ENCODE peak calls at places on chromosome 19, in five cellular contexts. One of them, this sample, is unnamed.

GRCh38 chr19:11587302-11587972 is 9.8 kb upstream of the ZNF627 start:
- DNase-seq in IMR-90: peak
- DNase-seq in Peyer's patch: peak
- DNase-seq in HepG2: peak
- DNase-seq in tibial nerve: peak
- DNase-seq in this sample: peak

GRCh38 chr19:30666301-30666803 is 294.2 kb downstream of the ZNF536 start:
- DNase-seq in tibial nerve: peak
- DNase-seq in IMR-90: peak
- DNase-seq in HepG2: peak
- DNase-seq in Peyer's patch: no peak
- DNase-seq in this sample: no peak

GRCh38 chr19:48873476-48874308 is 1.5 kb downstream of the PPP1R15A start:
- DNase-seq in IMR-90: no peak
- DNase-seq in tibial nerve: peak
- DNase-seq in Peyer's patch: no peak
- DNase-seq in HepG2: no peak
- DNase-seq in this sample: no peak

GRCh38 chr19:48795855-48796142 is 15.0 kb downstream of the BCAT2 start:
- DNase-seq in Peyer's patch: no peak
- DNase-seq in HepG2: no peak
- DNase-seq in IMR-90: no peak
- DNase-seq in tibial nerve: no peak
- DNase-seq in this sample: no peak

GRCh38 chr19:4016486-4016885 is 8.9 kb downstream of the PIAS4 start:
- DNase-seq in IMR-90: no peak
- DNase-seq in Peyer's patch: no peak
- DNase-seq in tibial nerve: peak
- DNase-seq in HepG2: no peak
- DNase-seq in this sample: no peak

GRCh38 chr19:54164369-54165068 is 5.0 kb upstream of the LENG1 start:
- DNase-seq in HepG2: no peak
- DNase-seq in IMR-90: peak
- DNase-seq in Peyer's patch: peak
- DNase-seq in tibial nerve: peak
- DNase-seq in this sample: no peak

GRCh38 chr19:1952635-1953034 is 11.7 kb downstream of the CSNK1G2 start:
- DNase-seq in tibial nerve: no peak
- DNase-seq in Peyer's patch: no peak
- DNase-seq in IMR-90: no peak
- DNase-seq in HepG2: no peak
- DNase-seq in this sample: no peak

GRCh38 chr19:1904385-1905070 is 671 bp upstream of the ADAT3 start:
- DNase-seq in Peyer's patch: peak
- DNase-seq in tibial nerve: no peak
- DNase-seq in IMR-90: no peak
- DNase-seq in HepG2: no peak
- DNase-seq in this sample: peak

GRCh38 chr19:13459351-13459750 is 46.9 kb downstream of the CACNA1A start:
- DNase-seq in tibial nerve: no peak
- DNase-seq in Peyer's patch: no peak
- DNase-seq in IMR-90: no peak
- DNase-seq in HepG2: no peak
- DNase-seq in this sample: no peak

GRCh38 chr19:46466536-46467199 is 4.7 kb downstream of the PNMA8A start:
- DNase-seq in Peyer's patch: no peak
- DNase-seq in IMR-90: peak
- DNase-seq in HepG2: no peak
- DNase-seq in tibial nerve: no peak
- DNase-seq in this sample: no peak

GRCh38 chr19:7618366-7618765 is 11.0 kb downstream of the XAB2 start:
- DNase-seq in tibial nerve: no peak
- DNase-seq in IMR-90: no peak
- DNase-seq in HepG2: peak
- DNase-seq in Peyer's patch: no peak
- DNase-seq in this sample: no peak

GRCh38 chr19:46756544-46756888 is 10.3 kb upstream of the STRN4 start:
- DNase-seq in HepG2: no peak
- DNase-seq in tibial nerve: no peak
- DNase-seq in Peyer's patch: no peak
- DNase-seq in IMR-90: no peak
- DNase-seq in this sample: no peak

GRCh38 chr19:33285441-33285927 is 16.9 kb downstream of the CEBPA start:
- DNase-seq in IMR-90: no peak
- DNase-seq in Peyer's patch: no peak
- DNase-seq in tibial nerve: no peak
- DNase-seq in HepG2: peak
- DNase-seq in this sample: no peak

GRCh38 chr19:29320611-29321010 is 107.7 kb upstream of the UQCRFS1 start:
- DNase-seq in Peyer's patch: no peak
- DNase-seq in HepG2: no peak
- DNase-seq in tibial nerve: no peak
- DNase-seq in IMR-90: no peak
- DNase-seq in this sample: no peak

GRCh38 chr19:19361075-19361594 is 40.5 kb downstream of the MAU2 start:
- DNase-seq in tibial nerve: peak
- DNase-seq in IMR-90: peak
- DNase-seq in Peyer's patch: peak
- DNase-seq in HepG2: peak
- DNase-seq in this sample: no peak

GRCh38 chr19:19371056-19371455 is 34.4 kb upstream of the GATAD2A start:
- DNase-seq in Peyer's patch: no peak
- DNase-seq in IMR-90: no peak
- DNase-seq in tibial nerve: no peak
- DNase-seq in HepG2: no peak
- DNase-seq in this sample: no peak

GRCh38 chr19:19368087-19368486 is 37.4 kb upstream of the GATAD2A start:
- DNase-seq in tibial nerve: no peak
- DNase-seq in Peyer's patch: no peak
- DNase-seq in IMR-90: no peak
- DNase-seq in HepG2: no peak
- DNase-seq in this sample: no peak

GRCh38 chr19:19362075-19362474 is 41.4 kb downstream of the MAU2 start:
- DNase-seq in tibial nerve: no peak
- DNase-seq in Peyer's patch: no peak
- DNase-seq in HepG2: no peak
- DNase-seq in IMR-90: no peak
- DNase-seq in this sample: no peak

GRCh38 chr19:19366691-19367396 is 38.6 kb upstream of the GATAD2A start:
- DNase-seq in IMR-90: peak
- DNase-seq in Peyer's patch: peak
- DNase-seq in HepG2: peak
- DNase-seq in tibial nerve: peak
- DNase-seq in this sample: peak
- TF ChIP-seq POLR2A in IMR-90: no peak
- TF ChIP-seq POLR2A in Peyer's patch: no peak
- TF ChIP-seq POLR2A in HepG2: peak
- TF ChIP-seq POLR2A in tibial nerve: no peak
- TF ChIP-seq POLR2A in this sample: no peak

DNA sequence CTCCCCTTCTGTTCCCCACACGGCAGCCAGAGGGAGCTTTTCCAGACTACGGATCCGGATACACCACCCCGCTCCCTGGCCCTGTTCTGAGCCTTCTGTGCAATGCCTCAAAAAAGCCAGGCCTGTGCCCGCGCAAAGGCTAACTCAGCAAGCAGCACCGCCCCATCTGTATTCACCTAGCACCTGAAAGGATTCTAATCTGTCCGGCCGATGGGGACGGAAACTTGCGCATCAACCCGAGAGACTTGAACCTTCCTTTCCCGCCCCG is 589 bp downstream of the ZBTB45 start:
- DNase-seq in Peyer's patch: peak
- DNase-seq in IMR-90: peak
- DNase-seq in tibial nerve: peak
- DNase-seq in HepG2: peak
- DNase-seq in this sample: no peak
- TF ChIP-seq POLR2A in Peyer's patch: no peak
- TF ChIP-seq POLR2A in IMR-90: no peak
- TF ChIP-seq POLR2A in tibial nerve: no peak
- TF ChIP-seq POLR2A in HepG2: peak
- TF ChIP-seq POLR2A in this sample: no peak

GRCh38 chr19:44770550-44771257 is 7.0 kb upstream of the CBLC start:
- DNase-seq in HepG2: peak
- DNase-seq in tibial nerve: peak
- DNase-seq in Peyer's patch: peak
- DNase-seq in IMR-90: peak
- DNase-seq in this sample: peak

GRCh38 chr19:44774614-44775013 is 3.1 kb upstream of the CBLC start:
- DNase-seq in IMR-90: no peak
- DNase-seq in Peyer's patch: no peak
- DNase-seq in tibial nerve: no peak
- DNase-seq in HepG2: no peak
- DNase-seq in this sample: no peak

GRCh38 chr19:44775676-44776240 is 1.9 kb upstream of the CBLC start:
- DNase-seq in HepG2: no peak
- DNase-seq in IMR-90: no peak
- DNase-seq in tibial nerve: no peak
- DNase-seq in Peyer's patch: no peak
- DNase-seq in this sample: no peak

GRCh38 chr19:44776402-44777096 is 1.1 kb upstream of the CBLC start:
- DNase-seq in HepG2: no peak
- DNase-seq in tibial nerve: no peak
- DNase-seq in IMR-90: no peak
- DNase-seq in Peyer's patch: no peak
- DNase-seq in this sample: no peak

DNA sequence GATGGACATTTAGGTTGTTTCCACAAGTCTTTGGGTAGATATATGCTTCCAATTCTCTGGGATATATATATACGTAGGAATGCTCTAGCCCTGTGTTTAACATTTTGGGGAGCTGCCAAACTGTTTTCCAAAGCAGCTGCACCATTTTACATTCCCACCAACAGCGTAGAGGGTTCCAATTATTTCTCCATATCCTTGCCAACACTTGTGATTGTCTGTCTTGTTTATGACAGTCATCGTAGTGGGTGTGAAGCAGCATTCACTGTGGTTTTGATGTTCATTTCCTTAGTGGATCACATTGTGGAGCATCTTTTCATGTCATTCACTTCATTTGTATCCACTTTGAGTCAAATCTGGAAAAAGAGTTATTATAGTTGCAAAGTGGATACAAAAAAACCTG is 4.7 kb upstream of the CBLC start:
- DNase-seq in tibial nerve: no peak
- DNase-seq in Peyer's patch: no peak
- DNase-seq in HepG2: no peak
- DNase-seq in IMR-90: peak
- DNase-seq in this sample: no peak
- TF ChIP-seq POLR2A in tibial nerve: no peak
- TF ChIP-seq POLR2A in Peyer's patch: no peak
- TF ChIP-seq POLR2A in HepG2: no peak
- TF ChIP-seq POLR2A in IMR-90: no peak
- TF ChIP-seq POLR2A in this sample: no peak

DNA sequence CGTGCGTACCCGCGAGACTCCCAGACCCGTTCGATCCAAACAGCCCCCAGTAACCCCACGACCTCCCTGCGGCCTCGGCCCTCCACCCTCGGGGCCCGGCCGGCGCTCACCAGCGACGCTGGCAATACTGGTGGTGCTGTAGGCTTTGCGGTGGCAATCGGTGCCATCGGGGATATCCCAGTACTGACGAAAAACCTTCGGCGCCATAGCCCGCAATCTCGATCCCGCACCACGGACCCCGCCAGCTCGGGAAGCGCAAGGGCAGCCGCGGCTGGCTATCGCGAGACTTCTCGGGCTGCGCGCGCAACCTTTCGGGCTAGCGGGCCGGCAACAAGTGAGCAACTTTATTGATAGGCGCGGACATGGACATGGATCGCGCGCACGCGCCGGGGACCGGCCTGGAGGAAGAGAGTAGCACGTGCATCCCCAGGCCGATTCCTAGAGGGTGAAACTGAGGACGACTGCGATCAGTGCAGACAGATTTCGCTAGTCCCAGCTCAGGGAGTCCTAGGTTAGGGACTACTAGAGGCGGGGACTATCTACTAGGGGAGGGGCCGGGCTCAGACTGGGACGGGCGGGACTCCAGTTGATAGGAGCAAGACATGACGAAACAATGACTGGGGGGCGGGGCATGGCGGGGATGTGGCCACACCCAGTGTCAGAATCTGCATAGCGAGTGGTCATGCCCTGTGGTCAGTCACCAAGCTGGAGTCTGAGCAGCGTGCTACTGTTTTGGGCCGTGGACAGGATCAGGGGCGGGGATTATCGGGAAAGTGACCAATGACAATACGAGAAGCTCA is at the start of gene NDUFA11:
- DNase-seq in tibial nerve: peak
- DNase-seq in Peyer's patch: peak
- DNase-seq in IMR-90: peak
- DNase-seq in HepG2: peak
- DNase-seq in this sample: peak
- TF ChIP-seq POLR2A in tibial nerve: peak
- TF ChIP-seq POLR2A in Peyer's patch: peak
- TF ChIP-seq POLR2A in IMR-90: peak
- TF ChIP-seq POLR2A in HepG2: peak
- TF ChIP-seq POLR2A in this sample: peak

DNA sequence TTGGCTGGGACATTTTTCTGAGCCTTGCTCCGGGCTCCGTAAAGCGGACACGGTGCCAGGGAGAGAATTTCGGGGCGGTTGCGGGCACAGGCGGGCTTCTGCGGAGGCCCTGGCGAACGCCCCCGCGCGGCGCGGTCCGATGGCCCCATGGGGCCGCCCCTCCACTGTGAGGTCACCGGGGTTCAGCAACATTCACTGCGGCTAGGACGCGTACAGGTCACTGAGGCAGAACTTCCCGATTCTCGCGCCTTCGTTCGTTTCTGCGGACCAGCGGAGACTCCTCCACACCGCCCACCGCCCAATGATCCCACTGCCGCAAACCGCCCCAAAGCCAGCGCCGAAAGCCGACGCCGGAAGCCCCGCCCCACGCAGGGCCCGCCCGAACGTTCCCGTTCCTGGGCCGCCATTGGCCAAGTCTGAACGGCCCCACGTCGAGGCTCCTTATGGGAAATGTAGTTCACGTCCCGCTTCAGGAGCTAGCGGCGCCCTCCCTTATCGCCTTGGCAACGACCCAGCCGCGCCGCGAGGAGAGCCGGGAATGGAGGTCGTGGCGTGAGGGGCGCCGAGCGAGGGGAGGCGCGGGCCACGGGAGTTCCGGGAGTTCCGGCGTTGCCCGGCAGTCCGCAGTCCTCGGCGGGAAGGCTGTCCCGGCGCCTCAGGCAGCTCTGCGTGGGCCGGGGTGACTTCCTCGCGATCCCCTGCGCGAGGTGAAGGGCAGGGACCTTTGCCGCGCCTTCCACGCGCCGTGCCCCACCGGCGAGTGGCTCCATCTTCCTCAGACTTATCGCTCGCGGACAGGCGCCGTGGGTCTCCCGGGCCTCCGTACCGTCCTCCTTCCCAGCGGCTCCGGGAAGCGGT is at the start of gene ZNF584:
- DNase-seq in tibial nerve: peak
- DNase-seq in IMR-90: peak
- DNase-seq in HepG2: peak
- DNase-seq in Peyer's patch: peak
- DNase-seq in this sample: peak
- TF ChIP-seq POLR2A in tibial nerve: peak
- TF ChIP-seq POLR2A in IMR-90: peak
- TF ChIP-seq POLR2A in HepG2: peak
- TF ChIP-seq POLR2A in Peyer's patch: peak
- TF ChIP-seq POLR2A in this sample: peak

GRCh38 chr19:16078759-16079707 is 2.7 kb downstream of the TPM4 start:
- DNase-seq in HepG2: peak
- DNase-seq in tibial nerve: peak
- DNase-seq in Peyer's patch: peak
- DNase-seq in IMR-90: peak
- DNase-seq in this sample: peak
- TF ChIP-seq POLR2A in HepG2: peak
- TF ChIP-seq POLR2A in tibial nerve: peak
- TF ChIP-seq POLR2A in Peyer's patch: peak
- TF ChIP-seq POLR2A in IMR-90: peak
- TF ChIP-seq POLR2A in this sample: peak

This sample was measured in GM12892.